ENCODE peak calls at places on chromosomes 12 and 14, in six cellular contexts. M, L, J, W, D and U are unnamed samples. For H3K4me1 and H3K9me3, the result is how much of the 10 kb centered on the place peaks cover.

GRCh38 chr14:64620910-64621309 is 71.1 kb downstream of the PPP1R36 start:
- DNase-seq in M (no peak), L (no peak), J (no peak), W (no peak), D (no peak), U (no peak)

GRCh38 chr14:39488600-39488999 is 56.4 kb upstream of the FBXO33 start:
- DNase-seq in M (no peak), L (no peak), J (no peak), W (no peak), D (no peak), U (no peak)

GRCh38 chr12:67630373-67631088 is 18.0 kb upstream of the DYRK2 start:
- DNase-seq in M (no peak), L (no peak), J (peak), W (peak), D (peak), U (peak)

GRCh38 chr12:90959538-90960139 is 4.7 kb upstream of the CCER1 start:
- DNase-seq in M (peak), L (no peak), J (no peak), W (no peak), D (no peak), U (no peak)

GRCh38 chr14:95274874-95275273 is 44.8 kb downstream of the CLMN start:
- DNase-seq in M (no peak), L (no peak), J (no peak), W (no peak), D (no peak), U (no peak)

GRCh38 chr14:100888789-100889315 is 14.7 kb downstream of the RTL1 start:
- DNase-seq in M (no peak), L (no peak), J (no peak), W (no peak), D (no peak), U (no peak)

GRCh38 chr14:66405158-66405557 is 81.0 kb upstream of the CCDC196 start:
- DNase-seq in M (no peak), L (no peak), J (no peak), W (no peak), D (no peak), U (no peak)

GRCh38 chr14:29654910-29655590 is 272.6 kb downstream of the PRKD1 start:
- DNase-seq in M (no peak), L (no peak), J (no peak), W (no peak), D (no peak), U (no peak)

GRCh38 chr14:100719976-100720520 is 6.6 kb upstream of the DLK1 start:
- DNase-seq in M (no peak), L (no peak), J (no peak), W (no peak), D (no peak), U (no peak)

GRCh38 chr14:20490563-20490962 is 14.8 kb upstream of the RNASE10 start:
- DNase-seq in M (no peak), L (no peak), J (no peak), W (no peak), D (no peak), U (no peak)

GRCh38 chr14:54622189-54622958 is 55.4 kb downstream of the SAMD4A start:
- DNase-seq in M (no peak), L (no peak), J (no peak), W (no peak), D (no peak), U (no peak)

GRCh38 chr12:112091563-112091962 is 17.0 kb downstream of the NAA25 start:
- DNase-seq in M (no peak), L (no peak), J (no peak), W (no peak), D (no peak), U (no peak)

GRCh38 chr12:96994900-96995299 is 87.8 kb downstream of the NEDD1 start:
- DNase-seq in M (no peak), L (no peak), J (no peak), W (no peak), D (no peak), U (no peak)

GRCh38 chr14:55103005-55103640 is 25.9 kb upstream of the LGALS3 start:
- DNase-seq in M (peak), L (peak), J (peak), W (peak), D (peak), U (peak)

GRCh38 chr12:127383281-127383680 is 883.7 kb upstream of the TMEM132C start:
- DNase-seq in M (no peak), L (no peak), J (no peak), W (no peak), D (no peak), U (no peak)

GRCh38 chr12:89856431-89856830 is 147.8 kb upstream of the ATP2B1 start:
- DNase-seq in M (no peak), L (no peak), J (no peak), W (no peak), D (no peak), U (no peak)

GRCh38 chr14:30443368-30444007 is 115.5 kb upstream of the G2E3 start:
- DNase-seq in M (peak), L (no peak), J (no peak), W (no peak), D (no peak), U (no peak)

GRCh38 chr12:66403746-66404145 is 101.5 kb downstream of the HELB start:
- DNase-seq in M (no peak), L (no peak), J (no peak), W (no peak), D (no peak), U (no peak)

GRCh38 chr14:78448483-78449094 is 278.4 kb downstream of the NRXN3 start:
- DNase-seq in M (peak), L (peak), J (no peak), W (no peak), D (no peak), U (no peak)

GRCh38 chr14:102878174-102878969 is 44.1 kb upstream of the AMN start:
- DNase-seq in M (no peak), L (no peak), J (no peak), W (no peak), D (no peak), U (no peak)

GRCh38 chr14:22685467-22685866 is 41.3 kb upstream of the OR6J1 start:
- DNase-seq in M (no peak), L (no peak), J (no peak), W (no peak), D (no peak), U (no peak)

GRCh38 chr14:69673099-69673498 is 61.7 kb downstream of the SUSD6 start:
- DNase-seq in M (no peak), L (no peak), J (no peak), W (no peak), D (no peak), U (no peak)

GRCh38 chr12:100128509-100128908 is 14.2 kb downstream of the BLTP3B start:
- DNase-seq in M (peak), L (no peak), J (no peak), W (no peak), D (peak), U (no peak)

GRCh38 chr14:101372494-101372813 is 188.8 kb upstream of the DIO3 start:
- DNase-seq in M (no peak), L (no peak), J (no peak), W (no peak), D (no peak), U (no peak)

GRCh38 chr12:95204141-95204866 is 13.0 kb downstream of the FGD6 start:
- DNase-seq in M (peak), L (no peak), J (no peak), W (no peak), D (no peak), U (no peak)

GRCh38 chr12:51548241-51548640 is 42.8 kb upstream of the SCN8A start:
- DNase-seq in M (no peak), L (no peak), J (no peak), W (no peak), D (no peak), U (no peak)

GRCh38 chr12:2422591-2422990 is 369.8 kb downstream of the CACNA1C start:
- DNase-seq in M (no peak), L (no peak), J (no peak), W (no peak), D (no peak), U (no peak)

GRCh38 chr12:4293299-4293941 is 19.9 kb downstream of the CCND2 start:
- DNase-seq in M (no peak), L (no peak), J (no peak), W (no peak), D (no peak), U (no peak)

GRCh38 chr12:127515941-127516340 is 751.0 kb upstream of the TMEM132C start:
- DNase-seq in M (no peak), L (no peak), J (no peak), W (no peak), D (no peak), U (no peak)

GRCh38 chr12:100234591-100235304 is 32.1 kb downstream of the DEPDC4 start:
- DNase-seq in M (peak), L (no peak), J (no peak), W (no peak), D (no peak), U (no peak)

GRCh38 chr14:93046696-93047050 is 69.1 kb downstream of the ITPK1 start:
- DNase-seq in M (no peak), L (no peak), J (no peak), W (no peak), D (no peak), U (no peak)

GRCh38 chr14:93045965-93046695 is 69.6 kb downstream of the ITPK1 start:
- DNase-seq in M (no peak), L (no peak), J (no peak), W (no peak), D (no peak), U (no peak)

GRCh38 chr14:93047187-93047586 is 68.5 kb downstream of the ITPK1 start:
- DNase-seq in M (no peak), L (no peak), J (no peak), W (no peak), D (no peak), U (no peak)

GRCh38 chr14:93048843-93049242 is 66.9 kb downstream of the ITPK1 start:
- DNase-seq in M (no peak), L (no peak), J (no peak), W (no peak), D (no peak), U (no peak)

GRCh38 chr14:93047661-93048060 is 68.1 kb downstream of the ITPK1 start:
- DNase-seq in M (no peak), L (no peak), J (no peak), W (peak), D (no peak), U (no peak)
- H3K4me1 ChIP-seq in M (half or more), L (under half), J (under half), W (half or more), D (half or more), U (under half)

GRCh38 chr12:121284551-121285390 is 11.7 kb downstream of the CAMKK2 start:
- DNase-seq in M (no peak), L (no peak), J (no peak), W (no peak), D (no peak), U (no peak)
- H3K27ac ChIP-seq in M (no peak), L (peak), J (no peak), W (peak), D (no peak), U (no peak)

GRCh38 chr14:105861985-105862465 is 335.6 kb downstream of the TMEM121 start:
- DNase-seq in M (no peak), L (no peak), J (no peak), W (no peak), D (no peak), U (no peak)
- H3K9me3 ChIP-seq in M (under half), L (under half), J (under half), W (under half), D (under half), U (under half)

GRCh38 chr12:109701064-109701463 is 12.6 kb upstream of the FAM222A start:
- DNase-seq in M (no peak), L (no peak), J (no peak), W (no peak), D (no peak), U (no peak)
- H3K4me1 ChIP-seq in M (under half), L (under half), J (under half), W (under half), D (under half), U (under half)

DNA sequence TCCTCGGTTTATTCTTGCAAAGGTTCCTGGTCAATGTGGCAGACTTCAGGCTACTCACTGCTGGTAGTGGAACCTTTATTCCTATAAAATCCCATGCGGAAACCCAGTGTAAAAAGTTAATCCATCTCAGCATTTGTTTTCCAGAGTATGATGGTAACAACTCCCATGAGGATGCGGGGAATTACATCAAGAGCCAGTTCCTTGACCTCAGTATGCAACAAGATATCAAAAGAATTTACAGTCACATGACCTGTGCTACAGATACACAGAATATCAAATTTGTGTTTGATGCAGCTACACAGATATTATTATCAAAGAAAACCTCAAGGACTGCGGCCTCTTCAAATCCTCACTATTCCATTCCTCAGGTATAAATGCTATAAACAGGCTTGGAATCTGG is 19.3 kb downstream of the CPM start:
- DNase-seq in M (no peak), L (no peak), J (no peak), W (no peak), D (no peak), U (no peak)
- H3K27ac ChIP-seq in M (no peak), L (no peak), J (no peak), W (no peak), D (no peak), U (no peak)

GRCh38 chr12:128572311-128572810 is 251.4 kb downstream of the SLC15A4 start:
- DNase-seq in M (no peak), L (no peak), J (no peak), W (no peak), D (no peak), U (no peak)

GRCh38 chr12:128583453-128583852 is 240.3 kb downstream of the SLC15A4 start:
- DNase-seq in M (no peak), L (no peak), J (no peak), W (no peak), D (no peak), U (no peak)

GRCh38 chr12:128573907-128574306 is 249.9 kb downstream of the SLC15A4 start:
- DNase-seq in M (no peak), L (no peak), J (no peak), W (no peak), D (no peak), U (no peak)

GRCh38 chr12:128578045-128578444 is 245.7 kb downstream of the SLC15A4 start:
- DNase-seq in M (no peak), L (no peak), J (no peak), W (no peak), D (no peak), U (no peak)
- H3K9me3 ChIP-seq in M (under half), L (under half), J (under half), W (under half), D (under half), U (under half)

DNA sequence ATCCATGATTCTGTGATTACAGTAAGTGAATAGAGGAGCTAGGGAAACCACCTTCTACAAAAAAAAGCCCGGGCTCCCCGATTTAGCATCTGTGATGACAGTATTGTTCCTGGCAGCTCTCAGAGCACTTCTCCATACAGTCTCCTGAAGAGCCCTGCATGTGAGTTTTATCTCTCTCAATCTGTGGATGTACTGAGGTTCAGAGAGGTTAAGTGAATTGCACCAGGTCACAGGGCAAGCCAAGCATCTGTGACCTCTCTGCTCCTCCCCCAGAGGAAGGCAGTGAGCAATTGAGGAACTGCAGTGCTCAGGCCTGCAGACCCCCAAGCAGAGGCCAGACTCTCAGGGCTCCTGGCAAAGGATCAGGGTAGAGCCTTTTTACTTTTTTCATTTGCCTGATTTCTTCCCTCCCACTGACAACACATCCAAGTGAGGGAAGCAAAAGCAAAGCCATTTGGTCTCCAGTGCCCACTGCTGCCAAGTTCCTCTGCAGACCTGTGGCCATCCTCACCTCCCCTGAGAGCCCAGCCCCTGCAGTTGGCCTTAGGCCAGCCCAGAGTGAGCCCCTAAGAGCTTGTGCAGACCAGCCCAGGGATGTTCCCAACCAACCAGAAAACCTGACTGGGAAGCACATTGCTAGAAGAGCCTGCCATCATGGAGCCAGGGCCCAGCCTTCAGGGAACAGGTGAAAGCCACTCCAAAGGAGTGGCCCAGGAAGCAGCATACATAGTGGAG is 47.6 kb upstream of the PNMA1 start:
- DNase-seq in M (no peak), L (no peak), J (no peak), W (no peak), D (no peak), U (no peak)
- H3K4me1 ChIP-seq in M (half or more), L (half or more), J (half or more), W (half or more), D (half or more), U (half or more)